ENCODE peak calls at places on chromosomes 4 and X, in six cellular contexts. Q is effector memory CD4-positive, alpha-beta T cell; S is colonic mucosa; V is HFF-Myc; C is GM04504; N is NCI-H1092. H is an unnamed sample.

GRCh38 chr4:147839651-147840050 is 107.8 kb downstream of the ARHGAP10 start:
- DNase-seq in Q (no peak), S (no peak), C (no peak), N (no peak), V (no peak), H (no peak)

GRCh38 chr4:78070731-78071282 is 13.7 kb downstream of the FRAS1 start:
- DNase-seq in Q (no peak), C (no peak), N (no peak), S (no peak), V (no peak), H (no peak)

GRCh38 chr4:95529941-95530340 is 18.8 kb downstream of the UNC5C start:
- DNase-seq in N (no peak), S (no peak), V (no peak), Q (no peak), C (no peak), H (no peak)

GRCh38 chrX:129626026-129626425 is 28.7 kb downstream of the APLN start:
- DNase-seq in S (no peak), N (no peak), V (no peak), Q (no peak), C (no peak), H (no peak)

GRCh38 chr4:96162631-96163030 is 322.7 kb downstream of the PDHA2 start:
- DNase-seq in C (no peak), S (no peak), N (no peak), Q (no peak), V (no peak), H (no peak)

GRCh38 chr4:49044270-49044669 is 58.2 kb downstream of the CWH43 start:
- DNase-seq in V (no peak), Q (no peak), N (no peak), S (no peak), C (no peak), H (no peak)

GRCh38 chr4:66613591-66613990 is 931.7 kb downstream of the CENPC start:
- DNase-seq in S (no peak), N (no peak), C (no peak), V (no peak), Q (no peak), H (no peak)

GRCh38 chrX:12301288-12301687 is 163.0 kb downstream of the FRMPD4 start:
- DNase-seq in N (no peak), S (no peak), V (no peak), C (no peak), Q (no peak), H (no peak)

GRCh38 chr4:79964020-79964714 is 108.9 kb downstream of the ANTXR2 start:
- DNase-seq in N (no peak), V (no peak), C (no peak), Q (no peak), S (no peak), H (no peak)

GRCh38 chrX:9785944-9786741 is at the start of gene SHROOM2:
- DNase-seq in V (no peak), C (no peak), N (no peak), S (peak), Q (no peak), H (peak)

GRCh38 chr4:83961575-83961974 is 425.7 kb downstream of the GPAT3 start:
- DNase-seq in Q (no peak), V (no peak), S (no peak), C (peak), N (no peak), H (no peak)

GRCh38 chr4:41268024-41268423 is 11.3 kb downstream of the UCHL1 start:
- DNase-seq in S (no peak), Q (no peak), V (no peak), C (no peak), N (no peak), H (no peak)

GRCh38 chrX:130066975-130067615 is 43.2 kb downstream of the ELF4 start:
- DNase-seq in C (no peak), Q (no peak), S (no peak), V (no peak), N (no peak), H (no peak)

GRCh38 chr4:137156054-137156453 is 376.2 kb downstream of the PCDH18 start:
- DNase-seq in V (peak), C (peak), Q (no peak), S (no peak), N (no peak), H (no peak)

GRCh38 chr4:40205259-40206198 is 8.7 kb downstream of the RHOH start:
- DNase-seq in Q (no peak), C (no peak), N (no peak), S (no peak), V (no peak), H (no peak)

GRCh38 chr4:45741897-45742296 is 382.0 kb downstream of the GABRG1 start:
- DNase-seq in Q (no peak), C (no peak), V (no peak), N (no peak), S (no peak), H (no peak)

GRCh38 chr4:141977433-141977832 is 341.1 kb downstream of the IL15 start:
- DNase-seq in C (no peak), N (no peak), V (no peak), S (no peak), Q (no peak), H (no peak)

GRCh38 chr4:2085496-2085901 is 26.4 kb downstream of the NAT8L start:
- DNase-seq in C (no peak), Q (no peak), N (no peak), V (no peak), S (peak), H (no peak)

GRCh38 chr4:15197005-15197404 is 194.7 kb downstream of the CPEB2 start:
- DNase-seq in V (no peak), Q (no peak), N (peak), S (no peak), C (no peak), H (peak)

GRCh38 chr4:76199664-76200211 is 13.9 kb downstream of the SCARB2 start:
- DNase-seq in N (peak), C (no peak), S (peak), V (no peak), Q (peak), H (no peak)

GRCh38 chrX:15617111-15617510 is 16.4 kb upstream of the ACE2 start:
- DNase-seq in Q (no peak), V (no peak), S (no peak), N (no peak), C (no peak), H (no peak)

GRCh38 chr4:32778938-32779337 is 2058.8 kb downstream of the PCDH7 start:
- DNase-seq in Q (no peak), C (no peak), V (no peak), S (no peak), N (no peak), H (no peak)

GRCh38 chr4:130576218-130576617 is 1480.3 kb downstream of the C4orf33 start:
- DNase-seq in S (no peak), Q (no peak), V (no peak), C (no peak), N (peak), H (no peak)

GRCh38 chrX:118528089-118528753 is 32.6 kb downstream of the DOCK11 start:
- DNase-seq in Q (peak), V (no peak), N (no peak), C (no peak), S (no peak), H (no peak)

GRCh38 chr4:20370284-20370683 is 118.6 kb downstream of the SLIT2 start:
- DNase-seq in S (no peak), C (no peak), N (no peak), V (peak), Q (no peak), H (no peak)

GRCh38 chr4:85745939-85746338 is 271.0 kb downstream of the ARHGAP24 start:
- DNase-seq in V (no peak), N (no peak), C (no peak), S (no peak), Q (no peak), H (no peak)

GRCh38 chr4:177484613-177485021 is 42.4 kb upstream of the AGA start:
- DNase-seq in S (no peak), N (no peak), V (peak), C (peak), Q (no peak), H (no peak)

H was measured in HuH-7.